ENCODE peak calls at places on chromosomes 2 and 18, in nine cellular contexts. One of them, this sample, is unnamed.

GRCh38 chr2:133801956-133802355 is 233.7 kb upstream of the NCKAP5 start:
- DNase-seq in astrocyte of the spinal cord: no peak
- DNase-seq in neural progenitor cell: no peak
- DNase-seq in CD8-positive, alpha-beta T cell: no peak
- DNase-seq in spleen: no peak
- DNase-seq in endothelial cell: no peak
- DNase-seq in CD4-positive, alpha-beta T cell: no peak
- DNase-seq in tibial nerve: no peak
- DNase-seq in glutamatergic neuron: no peak
- DNase-seq in this sample: no peak

GRCh38 chr18:41645600-41646360 is 309.3 kb upstream of the PIK3C3 start:
- DNase-seq in glutamatergic neuron: no peak
- DNase-seq in tibial nerve: no peak
- DNase-seq in neural progenitor cell: no peak
- DNase-seq in astrocyte of the spinal cord: no peak
- DNase-seq in CD8-positive, alpha-beta T cell: no peak
- DNase-seq in spleen: no peak
- DNase-seq in endothelial cell: no peak
- DNase-seq in CD4-positive, alpha-beta T cell: no peak
- DNase-seq in this sample: no peak

GRCh38 chr2:20593072-20594034 is 57.5 kb downstream of the HS1BP3 start:
- DNase-seq in CD8-positive, alpha-beta T cell: no peak
- DNase-seq in spleen: peak
- DNase-seq in astrocyte of the spinal cord: peak
- DNase-seq in endothelial cell: no peak
- DNase-seq in CD4-positive, alpha-beta T cell: no peak
- DNase-seq in glutamatergic neuron: peak
- DNase-seq in neural progenitor cell: no peak
- DNase-seq in tibial nerve: peak
- DNase-seq in this sample: peak

GRCh38 chr18:8800445-8800844 is 95.1 kb downstream of the MTCL1 start:
- DNase-seq in CD8-positive, alpha-beta T cell: no peak
- DNase-seq in astrocyte of the spinal cord: peak
- DNase-seq in spleen: no peak
- DNase-seq in CD4-positive, alpha-beta T cell: no peak
- DNase-seq in endothelial cell: no peak
- DNase-seq in glutamatergic neuron: no peak
- DNase-seq in neural progenitor cell: peak
- DNase-seq in tibial nerve: no peak
- DNase-seq in this sample: no peak

GRCh38 chr18:72107647-72108046 is 436.5 kb downstream of the CBLN2 start:
- DNase-seq in CD8-positive, alpha-beta T cell: no peak
- DNase-seq in endothelial cell: no peak
- DNase-seq in neural progenitor cell: peak
- DNase-seq in glutamatergic neuron: no peak
- DNase-seq in tibial nerve: no peak
- DNase-seq in spleen: no peak
- DNase-seq in astrocyte of the spinal cord: peak
- DNase-seq in CD4-positive, alpha-beta T cell: no peak
- DNase-seq in this sample: peak

GRCh38 chr2:24409700-24410556 is 49.6 kb upstream of the ITSN2 start:
- DNase-seq in endothelial cell: peak
- DNase-seq in neural progenitor cell: peak
- DNase-seq in glutamatergic neuron: no peak
- DNase-seq in CD8-positive, alpha-beta T cell: peak
- DNase-seq in astrocyte of the spinal cord: peak
- DNase-seq in tibial nerve: no peak
- DNase-seq in CD4-positive, alpha-beta T cell: no peak
- DNase-seq in spleen: no peak
- DNase-seq in this sample: peak

GRCh38 chr2:10022886-10023662 is 20.3 kb upstream of the KLF11 start:
- DNase-seq in CD4-positive, alpha-beta T cell: no peak
- DNase-seq in neural progenitor cell: no peak
- DNase-seq in tibial nerve: no peak
- DNase-seq in spleen: no peak
- DNase-seq in astrocyte of the spinal cord: no peak
- DNase-seq in CD8-positive, alpha-beta T cell: no peak
- DNase-seq in glutamatergic neuron: no peak
- DNase-seq in endothelial cell: no peak
- DNase-seq in this sample: no peak

GRCh38 chr2:19251554-19251953 is 106.9 kb downstream of the OSR1 start:
- DNase-seq in CD8-positive, alpha-beta T cell: no peak
- DNase-seq in endothelial cell: no peak
- DNase-seq in tibial nerve: no peak
- DNase-seq in glutamatergic neuron: no peak
- DNase-seq in neural progenitor cell: no peak
- DNase-seq in astrocyte of the spinal cord: no peak
- DNase-seq in spleen: no peak
- DNase-seq in CD4-positive, alpha-beta T cell: no peak
- DNase-seq in this sample: no peak

GRCh38 chr2:70895249-70895648 is 40.5 kb upstream of the ATP6V1B1 start:
- DNase-seq in astrocyte of the spinal cord: no peak
- DNase-seq in spleen: no peak
- DNase-seq in tibial nerve: no peak
- DNase-seq in glutamatergic neuron: no peak
- DNase-seq in CD8-positive, alpha-beta T cell: no peak
- DNase-seq in neural progenitor cell: no peak
- DNase-seq in CD4-positive, alpha-beta T cell: no peak
- DNase-seq in endothelial cell: no peak
- DNase-seq in this sample: no peak

GRCh38 chr18:10142496-10143160 is 228.8 kb downstream of the VAPA start:
- DNase-seq in tibial nerve: no peak
- DNase-seq in spleen: no peak
- DNase-seq in glutamatergic neuron: no peak
- DNase-seq in endothelial cell: no peak
- DNase-seq in neural progenitor cell: no peak
- DNase-seq in CD8-positive, alpha-beta T cell: no peak
- DNase-seq in CD4-positive, alpha-beta T cell: no peak
- DNase-seq in astrocyte of the spinal cord: peak
- DNase-seq in this sample: no peak

GRCh38 chr2:149094217-149095015 is 55.9 kb downstream of the LYPD6B start:
- DNase-seq in tibial nerve: no peak
- DNase-seq in neural progenitor cell: peak
- DNase-seq in CD8-positive, alpha-beta T cell: no peak
- DNase-seq in CD4-positive, alpha-beta T cell: no peak
- DNase-seq in astrocyte of the spinal cord: peak
- DNase-seq in glutamatergic neuron: no peak
- DNase-seq in endothelial cell: no peak
- DNase-seq in spleen: no peak
- DNase-seq in this sample: no peak

GRCh38 chr2:134137182-134137595 is 116.7 kb upstream of the MGAT5 start:
- DNase-seq in endothelial cell: peak
- DNase-seq in neural progenitor cell: no peak
- DNase-seq in tibial nerve: no peak
- DNase-seq in astrocyte of the spinal cord: peak
- DNase-seq in CD8-positive, alpha-beta T cell: no peak
- DNase-seq in glutamatergic neuron: no peak
- DNase-seq in CD4-positive, alpha-beta T cell: no peak
- DNase-seq in spleen: no peak
- DNase-seq in this sample: no peak

GRCh38 chr2:220104871-220105351 is 477.5 kb downstream of the SLC4A3 start:
- DNase-seq in endothelial cell: peak
- DNase-seq in CD4-positive, alpha-beta T cell: no peak
- DNase-seq in astrocyte of the spinal cord: peak
- DNase-seq in tibial nerve: no peak
- DNase-seq in CD8-positive, alpha-beta T cell: no peak
- DNase-seq in spleen: no peak
- DNase-seq in glutamatergic neuron: no peak
- DNase-seq in neural progenitor cell: peak
- DNase-seq in this sample: no peak

GRCh38 chr18:6236258-6236657 is 178.5 kb downstream of the L3MBTL4 start:
- DNase-seq in neural progenitor cell: no peak
- DNase-seq in endothelial cell: no peak
- DNase-seq in CD4-positive, alpha-beta T cell: no peak
- DNase-seq in tibial nerve: no peak
- DNase-seq in astrocyte of the spinal cord: no peak
- DNase-seq in CD8-positive, alpha-beta T cell: no peak
- DNase-seq in glutamatergic neuron: no peak
- DNase-seq in spleen: no peak
- DNase-seq in this sample: no peak

GRCh38 chr2:8315766-8316165 is 366.1 kb upstream of the ID2 start:
- DNase-seq in endothelial cell: no peak
- DNase-seq in CD4-positive, alpha-beta T cell: no peak
- DNase-seq in CD8-positive, alpha-beta T cell: no peak
- DNase-seq in tibial nerve: no peak
- DNase-seq in astrocyte of the spinal cord: peak
- DNase-seq in neural progenitor cell: peak
- DNase-seq in glutamatergic neuron: no peak
- DNase-seq in spleen: peak
- DNase-seq in this sample: no peak

GRCh38 chr2:241270531-241270930 is 44.9 kb downstream of the HDLBP start:
- DNase-seq in spleen: no peak
- DNase-seq in CD4-positive, alpha-beta T cell: no peak
- DNase-seq in endothelial cell: no peak
- DNase-seq in tibial nerve: no peak
- DNase-seq in astrocyte of the spinal cord: no peak
- DNase-seq in neural progenitor cell: no peak
- DNase-seq in glutamatergic neuron: no peak
- DNase-seq in CD8-positive, alpha-beta T cell: no peak
- DNase-seq in this sample: no peak

GRCh38 chr2:181576431-181576830 is 80.5 kb downstream of the CERKL start:
- DNase-seq in endothelial cell: no peak
- DNase-seq in glutamatergic neuron: no peak
- DNase-seq in CD4-positive, alpha-beta T cell: no peak
- DNase-seq in CD8-positive, alpha-beta T cell: no peak
- DNase-seq in neural progenitor cell: no peak
- DNase-seq in tibial nerve: no peak
- DNase-seq in astrocyte of the spinal cord: no peak
- DNase-seq in spleen: no peak
- DNase-seq in this sample: no peak

GRCh38 chr18:53687002-53687401 is 537.5 kb downstream of the MBD2 start:
- DNase-seq in astrocyte of the spinal cord: no peak
- DNase-seq in CD8-positive, alpha-beta T cell: no peak
- DNase-seq in endothelial cell: no peak
- DNase-seq in glutamatergic neuron: no peak
- DNase-seq in tibial nerve: no peak
- DNase-seq in spleen: no peak
- DNase-seq in neural progenitor cell: no peak
- DNase-seq in CD4-positive, alpha-beta T cell: no peak
- DNase-seq in this sample: no peak

GRCh38 chr2:53727921-53728320 is 39.7 kb upstream of the CHAC2 start:
- DNase-seq in tibial nerve: no peak
- DNase-seq in glutamatergic neuron: no peak
- DNase-seq in endothelial cell: no peak
- DNase-seq in CD8-positive, alpha-beta T cell: no peak
- DNase-seq in astrocyte of the spinal cord: no peak
- DNase-seq in neural progenitor cell: no peak
- DNase-seq in spleen: no peak
- DNase-seq in CD4-positive, alpha-beta T cell: no peak
- DNase-seq in this sample: no peak

GRCh38 chr2:190250421-190250820 is 69.2 kb downstream of the HIBCH start:
- DNase-seq in astrocyte of the spinal cord: no peak
- DNase-seq in glutamatergic neuron: no peak
- DNase-seq in CD4-positive, alpha-beta T cell: no peak
- DNase-seq in spleen: no peak
- DNase-seq in CD8-positive, alpha-beta T cell: no peak
- DNase-seq in tibial nerve: no peak
- DNase-seq in endothelial cell: peak
- DNase-seq in neural progenitor cell: no peak
- DNase-seq in this sample: no peak

GRCh38 chr2:159054985-159055384 is 86.5 kb downstream of the TANC1 start:
- DNase-seq in CD4-positive, alpha-beta T cell: no peak
- DNase-seq in astrocyte of the spinal cord: no peak
- DNase-seq in endothelial cell: no peak
- DNase-seq in neural progenitor cell: no peak
- DNase-seq in spleen: no peak
- DNase-seq in tibial nerve: no peak
- DNase-seq in CD8-positive, alpha-beta T cell: no peak
- DNase-seq in glutamatergic neuron: no peak
- DNase-seq in this sample: no peak

GRCh38 chr2:228675042-228675441 is 493.6 kb upstream of the SPHKAP start:
- DNase-seq in glutamatergic neuron: no peak
- DNase-seq in endothelial cell: no peak
- DNase-seq in CD4-positive, alpha-beta T cell: no peak
- DNase-seq in neural progenitor cell: no peak
- DNase-seq in astrocyte of the spinal cord: peak
- DNase-seq in spleen: no peak
- DNase-seq in tibial nerve: no peak
- DNase-seq in CD8-positive, alpha-beta T cell: no peak
- DNase-seq in this sample: no peak

DNA sequence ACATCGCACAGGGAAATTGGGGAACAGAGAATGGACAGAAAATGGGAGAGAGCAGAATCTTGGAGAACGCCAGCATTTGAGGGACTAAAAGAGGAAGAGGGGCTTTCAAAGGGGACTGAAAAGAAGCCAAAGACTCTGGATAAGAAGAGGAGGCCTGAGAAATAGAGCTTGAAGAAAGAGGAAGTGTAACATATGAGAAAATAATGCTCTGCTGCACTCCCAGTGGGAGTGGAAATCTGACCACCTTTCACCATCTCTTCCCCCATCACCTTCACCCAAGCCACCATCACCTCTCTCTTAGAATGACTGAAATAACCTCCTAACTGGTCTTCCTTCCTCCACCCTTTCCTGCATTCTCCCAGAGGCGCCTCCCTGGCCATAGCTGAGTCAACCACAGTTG is 16.9 kb downstream of the CXCR1 start:
- DNase-seq in glutamatergic neuron: no peak
- DNase-seq in CD4-positive, alpha-beta T cell: no peak
- DNase-seq in spleen: no peak
- DNase-seq in CD8-positive, alpha-beta T cell: no peak
- DNase-seq in tibial nerve: no peak
- DNase-seq in endothelial cell: no peak
- DNase-seq in astrocyte of the spinal cord: no peak
- DNase-seq in neural progenitor cell: no peak
- DNase-seq in this sample: no peak
- TF ChIP-seq CTCF in glutamatergic neuron: no peak
- TF ChIP-seq CTCF in CD4-positive, alpha-beta T cell: no peak
- TF ChIP-seq CTCF in spleen: no peak
- TF ChIP-seq CTCF in CD8-positive, alpha-beta T cell: no peak
- TF ChIP-seq CTCF in tibial nerve: no peak
- TF ChIP-seq CTCF in endothelial cell: no peak
- TF ChIP-seq CTCF in astrocyte of the spinal cord: no peak
- TF ChIP-seq CTCF in neural progenitor cell: no peak
- TF ChIP-seq CTCF in this sample: no peak

GRCh38 chr2:151380617-151381235 is 23.3 kb downstream of the TNFAIP6 start:
- DNase-seq in neural progenitor cell: no peak
- DNase-seq in astrocyte of the spinal cord: no peak
- DNase-seq in endothelial cell: no peak
- DNase-seq in glutamatergic neuron: no peak
- DNase-seq in CD4-positive, alpha-beta T cell: no peak
- DNase-seq in CD8-positive, alpha-beta T cell: no peak
- DNase-seq in tibial nerve: no peak
- DNase-seq in spleen: no peak
- DNase-seq in this sample: no peak
- TF ChIP-seq CTCF in neural progenitor cell: no peak
- TF ChIP-seq CTCF in astrocyte of the spinal cord: no peak
- TF ChIP-seq CTCF in endothelial cell: no peak
- TF ChIP-seq CTCF in glutamatergic neuron: no peak
- TF ChIP-seq CTCF in CD4-positive, alpha-beta T cell: no peak
- TF ChIP-seq CTCF in CD8-positive, alpha-beta T cell: no peak
- TF ChIP-seq CTCF in tibial nerve: no peak
- TF ChIP-seq CTCF in spleen: no peak
- TF ChIP-seq CTCF in this sample: no peak

GRCh38 chr2:170235860-170236638 is 58.1 kb downstream of the MYO3B start:
- DNase-seq in CD8-positive, alpha-beta T cell: no peak
- DNase-seq in tibial nerve: no peak
- DNase-seq in glutamatergic neuron: peak
- DNase-seq in spleen: no peak
- DNase-seq in CD4-positive, alpha-beta T cell: no peak
- DNase-seq in endothelial cell: peak
- DNase-seq in neural progenitor cell: peak
- DNase-seq in astrocyte of the spinal cord: peak
- DNase-seq in this sample: peak
- TF ChIP-seq CTCF in CD8-positive, alpha-beta T cell: no peak
- TF ChIP-seq CTCF in tibial nerve: peak
- TF ChIP-seq CTCF in glutamatergic neuron: peak
- TF ChIP-seq CTCF in spleen: no peak
- TF ChIP-seq CTCF in CD4-positive, alpha-beta T cell: no peak
- TF ChIP-seq CTCF in endothelial cell: peak
- TF ChIP-seq CTCF in neural progenitor cell: peak
- TF ChIP-seq CTCF in astrocyte of the spinal cord: peak
- TF ChIP-seq CTCF in this sample: peak

GRCh38 chr2:125471963-125472362 is 1184.0 kb upstream of the GYPC start:
- DNase-seq in CD8-positive, alpha-beta T cell: no peak
- DNase-seq in endothelial cell: peak
- DNase-seq in CD4-positive, alpha-beta T cell: no peak
- DNase-seq in spleen: no peak
- DNase-seq in neural progenitor cell: peak
- DNase-seq in astrocyte of the spinal cord: no peak
- DNase-seq in tibial nerve: no peak
- DNase-seq in glutamatergic neuron: peak
- DNase-seq in this sample: peak
- TF ChIP-seq CTCF in CD8-positive, alpha-beta T cell: no peak
- TF ChIP-seq CTCF in endothelial cell: peak
- TF ChIP-seq CTCF in CD4-positive, alpha-beta T cell: no peak
- TF ChIP-seq CTCF in spleen: no peak
- TF ChIP-seq CTCF in neural progenitor cell: peak
- TF ChIP-seq CTCF in astrocyte of the spinal cord: peak
- TF ChIP-seq CTCF in tibial nerve: no peak
- TF ChIP-seq CTCF in glutamatergic neuron: peak
- TF ChIP-seq CTCF in this sample: peak